ENCODE peak calls at places on chromosomes 5 and 9, in nine cellular contexts. Y is GM12891, N is H1, V is breast epithelium, Z is GM12878, R is transverse colon, C is stomach, H is HCT116, X is vagina. O is an unnamed sample.

GRCh38 chr5:122154910-122155309 is 25.6 kb downstream of the ZNF474 start:
- DNase-seq in Y (no peak), N (no peak), V (no peak), Z (no peak), R (no peak), C (no peak), H (no peak), X (no peak), O (no peak)

GRCh38 chr9:21506910-21507795 is 25.0 kb upstream of the IFNE start:
- DNase-seq in Y (no peak), N (no peak), V (no peak), Z (no peak), R (no peak), C (no peak), H (no peak), X (no peak), O (no peak)

GRCh38 chr5:143155445-143155844 is 248.0 kb downstream of the NR3C1 start:
- DNase-seq in Y (no peak), N (no peak), V (no peak), Z (no peak), R (no peak), C (no peak), H (no peak), X (no peak), O (no peak)

GRCh38 chr9:137679249-137679648 is 60.4 kb downstream of the EHMT1 start:
- DNase-seq in Y (no peak), N (peak), V (no peak), Z (peak), R (no peak), C (no peak), H (no peak), X (no peak), O (peak)

GRCh38 chr9:137813167-137813566 is 64.4 kb upstream of the CACNA1B start:
- DNase-seq in Y (no peak), N (no peak), V (no peak), Z (no peak), R (no peak), C (no peak), H (no peak), X (no peak), O (no peak)

GRCh38 chr5:154178661-154179060 is 11.9 kb upstream of the GALNT10 start:
- DNase-seq in Y (no peak), N (no peak), V (no peak), Z (no peak), R (no peak), C (no peak), H (no peak), X (no peak), O (no peak)

GRCh38 chr5:76701298-76701697 is 14.6 kb upstream of the F2R start:
- DNase-seq in Y (no peak), N (no peak), V (no peak), Z (no peak), R (no peak), C (no peak), H (no peak), X (no peak), O (no peak)

GRCh38 chr5:33888582-33888981 is 3.2 kb downstream of the ADAMTS12 start:
- DNase-seq in Y (no peak), N (no peak), V (no peak), Z (no peak), R (no peak), C (no peak), H (no peak), X (no peak), O (no peak)

GRCh38 chr5:73233053-73233460 is 60.1 kb downstream of the TMEM174 start:
- DNase-seq in Y (no peak), N (no peak), V (no peak), Z (no peak), R (no peak), C (no peak), H (no peak), X (no peak), O (no peak)

GRCh38 chr5:133704411-133704810 is 92.1 kb upstream of the FSTL4 start:
- DNase-seq in Y (no peak), N (no peak), V (no peak), Z (no peak), R (no peak), C (peak), H (no peak), X (peak), O (peak)

GRCh38 chr5:139094154-139095131 is 103.7 kb downstream of the SIL1 start:
- DNase-seq in Y (no peak), N (no peak), V (no peak), Z (peak), R (no peak), C (no peak), H (no peak), X (no peak), O (no peak)

GRCh38 chr9:94867281-94867841 is 140.9 kb downstream of the AOPEP start:
- DNase-seq in Y (no peak), N (no peak), V (peak), Z (no peak), R (peak), C (peak), H (peak), X (no peak), O (no peak)

GRCh38 chr9:11025775-11026174 is 413.0 kb upstream of the PTPRD start:
- DNase-seq in Y (no peak), N (no peak), V (no peak), Z (no peak), R (no peak), C (no peak), H (no peak), X (no peak), O (no peak)

GRCh38 chr5:74428275-74428674 is 212.3 kb downstream of the ENC1 start:
- DNase-seq in Y (no peak), N (no peak), V (no peak), Z (no peak), R (no peak), C (no peak), H (no peak), X (no peak), O (no peak)

GRCh38 chr5:122415481-122416120 is 103.6 kb downstream of the SNCAIP start:
- DNase-seq in Y (no peak), N (peak), V (no peak), Z (no peak), R (peak), C (peak), H (peak), X (no peak), O (no peak)

GRCh38 chr9:76351006-76351405 is 43.2 kb downstream of the RFK start:
- DNase-seq in Y (no peak), N (no peak), V (no peak), Z (no peak), R (no peak), C (no peak), H (no peak), X (no peak), O (no peak)

GRCh38 chr9:122213589-122214413 is 15.0 kb downstream of the LHX6 start:
- DNase-seq in Y (peak), N (peak), V (no peak), Z (no peak), R (peak), C (peak), H (peak), X (no peak), O (no peak)

GRCh38 chr5:14100281-14100680 is 42.9 kb upstream of the TRIO start:
- DNase-seq in Y (no peak), N (no peak), V (no peak), Z (no peak), R (no peak), C (no peak), H (no peak), X (no peak), O (no peak)

GRCh38 chr9:104868687-104869404 is 59.1 kb downstream of the ABCA1 start:
- DNase-seq in Y (peak), N (no peak), V (no peak), Z (no peak), R (peak), C (peak), H (no peak), X (no peak), O (peak)

GRCh38 chr5:164000241-164000640 is 494.8 kb downstream of the MAT2B start:
- DNase-seq in Y (no peak), N (no peak), V (no peak), Z (no peak), R (no peak), C (no peak), H (no peak), X (no peak), O (no peak)

GRCh38 chr5:39779836-39780235 is 355.1 kb upstream of the DAB2 start:
- DNase-seq in Y (no peak), N (no peak), V (no peak), Z (no peak), R (no peak), C (no peak), H (no peak), X (no peak), O (no peak)

GRCh38 chr5:169149317-169149716 is 151.6 kb downstream of the SLIT3 start:
- DNase-seq in Y (no peak), N (no peak), V (no peak), Z (no peak), R (no peak), C (no peak), H (no peak), X (no peak), O (no peak)

GRCh38 chr9:115115117-115115880 is 2.7 kb downstream of the TNC start:
- DNase-seq in Y (no peak), N (no peak), V (no peak), Z (no peak), R (no peak), C (no peak), H (no peak), X (no peak), O (no peak)

DNA sequence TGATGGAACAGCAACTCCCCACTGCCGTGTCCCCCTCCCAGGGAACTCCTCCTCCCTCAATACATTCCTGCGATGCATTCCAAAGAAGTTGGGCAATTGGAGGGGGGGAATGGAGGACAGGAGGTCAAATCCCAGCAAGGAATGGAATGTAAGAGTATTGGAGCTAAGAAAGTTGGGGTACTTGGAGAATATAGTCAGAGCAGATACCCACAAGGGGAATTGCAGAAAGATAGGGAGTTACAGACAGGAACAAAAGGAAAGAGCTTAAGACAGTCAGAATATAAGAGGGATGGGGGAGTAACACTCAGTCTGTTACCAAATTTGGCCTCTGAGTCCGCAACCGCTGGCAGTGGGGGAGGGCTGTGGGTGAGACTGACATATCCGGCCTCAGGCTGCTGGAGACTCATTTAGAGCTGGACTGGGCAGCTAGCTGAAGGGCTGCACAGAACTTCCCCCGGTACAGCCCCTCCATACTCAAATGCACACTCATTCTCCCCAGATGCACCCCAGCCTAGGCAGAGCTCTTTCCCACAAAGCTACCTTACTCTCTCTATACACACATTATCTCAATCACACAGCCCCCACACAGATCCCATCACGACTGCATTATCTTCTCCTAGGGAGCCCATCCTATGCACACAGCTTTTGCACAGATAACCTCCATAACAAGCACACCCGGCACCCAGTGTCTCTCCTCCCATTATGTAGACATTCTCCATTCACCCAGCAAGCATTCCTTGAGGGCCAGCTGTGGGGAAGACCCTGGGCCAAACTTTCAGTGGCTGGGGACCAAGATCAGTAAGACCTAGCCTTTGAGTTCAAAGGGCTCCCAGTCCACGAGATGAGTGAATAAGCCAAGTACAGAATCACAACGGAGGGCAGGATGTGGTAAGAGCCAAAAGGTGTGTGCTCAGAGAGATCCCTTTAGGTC is 3.7 kb downstream of the TLN1 start:
- DNase-seq in Y (no peak), N (no peak), V (no peak), Z (no peak), R (peak), C (peak), H (no peak), X (no peak), O (peak)
- TF ChIP-seq POLR2A in Y (peak), N (peak), V (no peak), Z (peak), R (peak), C (peak), H (no peak), X (peak), O (no peak)

GRCh38 chr5:118554241-118554640 is 434.1 kb downstream of the DTWD2 start:
- DNase-seq in Y (no peak), N (no peak), V (no peak), Z (no peak), R (no peak), C (no peak), H (no peak), X (no peak), O (no peak)

GRCh38 chr5:118554991-118555390 is 433.4 kb downstream of the DTWD2 start:
- DNase-seq in Y (no peak), N (no peak), V (no peak), Z (no peak), R (no peak), C (no peak), H (no peak), X (no peak), O (no peak)

GRCh38 chr5:118553662-118554061 is 434.7 kb downstream of the DTWD2 start:
- DNase-seq in Y (no peak), N (no peak), V (no peak), Z (no peak), R (no peak), C (no peak), H (no peak), X (no peak), O (no peak)

GRCh38 chr5:118551031-118551430 is 437.3 kb downstream of the DTWD2 start:
- DNase-seq in Y (no peak), N (no peak), V (no peak), Z (no peak), R (no peak), C (no peak), H (no peak), X (no peak), O (no peak)

DNA sequence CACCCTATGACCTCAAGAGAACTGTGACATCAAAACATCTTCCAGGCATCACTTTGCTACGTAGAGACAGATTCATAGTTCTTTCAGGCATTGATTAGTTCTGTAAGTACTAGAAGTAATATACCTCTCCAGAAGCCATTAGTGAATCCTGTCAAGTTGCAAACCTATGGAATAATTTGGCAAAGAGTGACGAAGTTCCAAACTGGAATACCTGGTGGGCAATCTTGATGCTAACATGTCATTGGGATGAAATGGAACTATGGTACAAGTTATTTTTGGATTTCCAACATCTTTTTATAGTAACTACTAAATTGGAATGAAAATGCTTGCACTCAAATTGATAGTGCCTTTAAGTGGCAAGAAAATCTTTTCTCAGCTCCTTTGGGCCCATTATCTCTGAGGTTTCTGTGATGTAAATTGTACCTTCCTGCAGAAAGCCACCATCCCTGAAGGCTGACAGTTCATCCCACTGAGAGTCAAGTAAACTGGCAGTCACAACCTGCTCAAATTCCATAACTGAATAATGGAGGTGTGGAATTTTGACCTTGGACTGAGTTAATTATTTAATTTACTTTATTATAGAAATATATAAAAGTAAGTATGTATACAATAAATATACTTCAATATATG is 435.5 kb downstream of the DTWD2 start:
- DNase-seq in Y (no peak), N (no peak), V (no peak), Z (no peak), R (no peak), C (no peak), H (no peak), X (no peak), O (no peak)
- TF ChIP-seq POLR2AphosphoS5 in Y (no peak), N (no peak), V (no peak), Z (no peak), R (no peak), C (no peak), H (no peak), X (no peak), O (no peak)

GRCh38 chr9:35056571-35057270 is 15.7 kb downstream of the VCP start:
- DNase-seq in Y (no peak), N (no peak), V (no peak), Z (no peak), R (no peak), C (no peak), H (no peak), X (no peak), O (no peak)
- TF ChIP-seq POLR2A in Y (no peak), N (no peak), V (no peak), Z (peak), R (no peak), C (no peak), H (no peak), X (no peak), O (no peak)

DNA sequence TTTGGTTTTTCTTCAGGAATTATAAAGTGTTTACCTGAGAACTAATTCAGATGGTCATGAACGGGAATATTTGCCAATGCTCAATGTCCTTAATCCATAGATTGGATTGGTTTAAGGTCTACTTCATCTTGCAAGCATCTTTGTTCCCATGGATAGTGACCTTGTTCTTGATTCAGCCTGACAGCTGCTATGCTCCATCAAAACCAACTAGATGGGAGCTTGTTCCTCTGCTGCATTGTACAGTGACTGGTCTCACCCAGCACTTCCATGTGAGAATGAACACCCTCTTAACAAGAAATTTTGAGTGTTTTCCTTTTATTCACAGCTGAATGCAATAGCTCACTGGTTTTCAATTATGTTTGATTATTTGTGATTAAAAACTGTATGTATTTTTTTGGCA is 312.6 kb upstream of the ACTBL2 start:
- DNase-seq in Y (no peak), N (no peak), V (no peak), Z (no peak), R (no peak), C (no peak), H (no peak), X (no peak), O (no peak)
- TF ChIP-seq POLR2AphosphoS5 in Y (no peak), N (no peak), V (no peak), Z (no peak), R (no peak), C (no peak), H (no peak), X (no peak), O (no peak)

GRCh38 chr9:35114921-35115341 is 731 bp downstream of the ATOSB start:
- DNase-seq in Y (no peak), N (no peak), V (no peak), Z (no peak), R (peak), C (peak), H (no peak), X (no peak), O (peak)
- TF ChIP-seq POLR2A in Y (no peak), N (no peak), V (no peak), Z (no peak), R (peak), C (no peak), H (no peak), X (no peak), O (no peak)

DNA sequence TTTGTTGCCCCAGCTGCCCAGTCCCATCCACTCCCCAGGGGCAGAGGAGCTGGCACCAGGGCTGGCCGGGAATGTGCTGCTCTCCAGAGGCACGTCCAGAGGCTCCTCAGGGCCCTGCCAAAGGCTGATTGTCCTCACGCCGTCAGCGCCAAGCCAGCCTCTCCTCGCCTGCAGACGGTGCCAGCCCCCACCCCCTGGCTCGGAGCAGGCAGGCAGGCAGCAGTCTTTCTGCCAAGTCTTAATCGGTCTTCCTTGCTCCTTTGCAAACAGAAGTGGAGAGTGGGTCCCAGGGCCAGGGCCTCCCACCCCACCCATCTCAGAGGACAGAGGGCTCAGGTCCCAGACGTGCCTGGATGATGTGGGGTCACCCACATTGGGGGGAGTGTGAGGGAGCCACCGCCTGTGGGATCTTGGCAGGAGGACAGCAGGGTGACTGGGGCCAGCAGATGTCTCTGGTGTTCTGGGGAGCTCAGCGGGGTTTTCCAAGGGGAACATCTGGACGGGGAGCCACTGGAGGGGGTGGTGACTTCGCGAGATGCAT is 36.3 kb downstream of the FAM163B start:
- DNase-seq in Y (no peak), N (no peak), V (no peak), Z (no peak), R (peak), C (peak), H (no peak), X (no peak), O (no peak)
- TF ChIP-seq POLR2AphosphoS5 in Y (no peak), N (no peak), V (no peak), Z (no peak), R (no peak), C (no peak), H (no peak), X (no peak), O (peak)

GRCh38 chr5:149453618-149454415 is 74.7 kb upstream of the IL17B start:
- DNase-seq in Y (no peak), N (no peak), V (no peak), Z (no peak), R (no peak), C (no peak), H (no peak), X (no peak), O (no peak)

GRCh38 chr5:149450199-149450598 is 71.1 kb upstream of the IL17B start:
- DNase-seq in Y (no peak), N (no peak), V (peak), Z (no peak), R (peak), C (peak), H (no peak), X (no peak), O (no peak)

GRCh38 chr5:149452665-149453617 is 73.8 kb upstream of the IL17B start:
- DNase-seq in Y (no peak), N (no peak), V (no peak), Z (no peak), R (peak), C (no peak), H (no peak), X (no peak), O (no peak)

GRCh38 chr5:149448831-149449714 is 70.0 kb upstream of the IL17B start:
- DNase-seq in Y (no peak), N (no peak), V (no peak), Z (no peak), R (peak), C (no peak), H (no peak), X (no peak), O (no peak)

GRCh38 chr5:149452007-149452664 is 73.0 kb upstream of the IL17B start:
- DNase-seq in Y (no peak), N (no peak), V (no peak), Z (no peak), R (peak), C (peak), H (no peak), X (no peak), O (no peak)
- TF ChIP-seq POLR2A in Y (no peak), N (no peak), V (no peak), Z (no peak), R (peak), C (no peak), H (no peak), X (no peak), O (no peak)

DNA sequence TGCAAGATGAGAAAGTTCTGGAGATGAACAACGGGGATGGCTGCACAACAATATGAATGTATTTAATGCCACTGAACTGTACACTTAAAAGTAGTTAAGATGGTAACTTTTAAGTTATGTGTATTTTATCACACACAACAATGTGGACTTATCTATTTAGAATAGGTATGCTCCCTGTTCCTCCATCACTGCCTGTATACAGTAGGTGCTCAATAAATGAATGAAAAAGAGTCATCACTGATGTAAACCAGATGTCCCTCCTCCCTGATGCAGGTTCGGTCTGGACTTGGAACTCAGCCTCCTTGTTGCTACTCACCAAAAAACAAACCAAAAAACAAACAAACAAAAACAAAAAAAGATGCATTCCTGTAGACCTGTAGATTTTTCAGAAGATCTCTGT is 65.9 kb upstream of the BOD1 start:
- DNase-seq in Y (no peak), N (no peak), V (no peak), Z (no peak), R (no peak), C (no peak), H (no peak), X (no peak), O (no peak)
- TF ChIP-seq POLR2AphosphoS5 in Y (no peak), N (no peak), V (no peak), Z (no peak), R (no peak), C (no peak), H (no peak), X (no peak), O (no peak)

O was measured in spleen.